ENCODE peak calls at places on chromosome 5, in ten cellular contexts. S, G, Z, O, C, K, V, J, A and P are unnamed samples.

GRCh38 chr5:131405674-131406073 is 141.8 kb downstream of the CDC42SE2 start:
- DNase-seq in K (no peak), G (no peak), C (no peak), Z (no peak), S (no peak), A (no peak), V (no peak), O (no peak), J (no peak), P (no peak)

GRCh38 chr5:56833325-56833724 is 18.0 kb downstream of the MAP3K1 start:
- DNase-seq in J (no peak), O (no peak), G (no peak), A (no peak), V (no peak), C (no peak), S (no peak), Z (no peak), K (no peak), P (no peak)

GRCh38 chr5:33981408-33982171 is 2.9 kb downstream of the SLC45A2 start:
- DNase-seq in V (peak; percentile 20), K (peak; percentile 24), S (no peak), O (no peak), G (no peak), J (no peak), A (no peak), C (peak; percentile 25), Z (no peak), P (no peak)

GRCh38 chr5:143314664-143315063 is 88.8 kb downstream of the NR3C1 start:
- DNase-seq in A (no peak), J (no peak), C (peak; percentile 71), G (no peak), S (no peak), V (peak; percentile 63), Z (no peak), O (no peak), K (peak; percentile 95), P (no peak)

GRCh38 chr5:134000116-134000515 is 4.7 kb downstream of the VDAC1 start:
- DNase-seq in O (no peak), Z (peak; percentile 40), S (no peak), K (no peak), V (no peak), J (no peak), A (no peak), C (no peak), G (no peak), P (no peak)

GRCh38 chr5:1246711-1247431 is 21.7 kb downstream of the SLC6A18 start:
- DNase-seq in O (no peak), C (peak; percentile 59), J (no peak), K (no peak), V (no peak), A (no peak), G (no peak), S (peak; percentile 77), Z (peak; percentile 23), P (no peak)

GRCh38 chr5:125199968-125200841 is 453.8 kb upstream of the ZNF608 start:
- DNase-seq in G (no peak), Z (no peak), K (peak; percentile 18), S (no peak), A (no peak), C (no peak), V (peak; percentile 15), J (no peak), O (no peak), P (no peak)

GRCh38 chr5:139711852-139712171 is 63.7 kb downstream of the CXXC5 start:
- DNase-seq in C (no peak), S (no peak), A (no peak), G (no peak), K (no peak), V (no peak), J (no peak), Z (no peak), O (no peak), P (peak; percentile 80)

GRCh38 chr5:138661342-138661975 is 86.3 kb upstream of the HSPA9 start:
- DNase-seq in V (no peak), O (no peak), K (no peak), G (no peak), J (no peak), A (peak; percentile 28), C (no peak), Z (no peak), S (no peak), P (no peak)

GRCh38 chr5:145825751-145826180 is 9.4 kb downstream of the PRELID2 start:
- DNase-seq in G (peak; percentile 53), V (peak; percentile 78), J (no peak), Z (no peak), A (no peak), S (peak; percentile 25), O (no peak), K (peak; percentile 36), C (peak; percentile 66), P (no peak)

GRCh38 chr5:39691993-39692392 is 267.2 kb upstream of the DAB2 start:
- DNase-seq in S (no peak), V (no peak), A (no peak), K (no peak), Z (no peak), G (no peak), C (peak; percentile 70), J (no peak), O (no peak), P (no peak)
- H3K4me1 ChIP-seq in S (peaks cover 3% of the 10 kb centered on the region), V (no peaks in the 10 kb centered on the region), A (no peaks in the 10 kb centered on the region), K (no peaks in the 10 kb centered on the region), Z (no peaks in the 10 kb centered on the region), G (no peaks in the 10 kb centered on the region), C (peaks cover under 1% of the 10 kb centered on the region), J (no peaks in the 10 kb centered on the region), O (no peaks in the 10 kb centered on the region), P (no peaks in the 10 kb centered on the region)

GRCh38 chr5:149517461-149518122 is 33.6 kb downstream of the CSNK1A1 start:
- DNase-seq in K (no peak), C (no peak), V (peak; percentile 19), J (no peak), S (no peak), A (no peak), Z (no peak), O (no peak), G (no peak), P (no peak)

GRCh38 chr5:149519624-149520023 is 31.6 kb downstream of the CSNK1A1 start:
- DNase-seq in G (no peak), O (no peak), S (no peak), V (no peak), K (no peak), Z (no peak), A (no peak), C (no peak), J (no peak), P (no peak)

GRCh38 chr5:149526855-149527590 is 24.2 kb downstream of the CSNK1A1 start:
- DNase-seq in J (no peak), V (no peak), G (no peak), S (no peak), Z (no peak), O (no peak), A (no peak), C (no peak), K (no peak), P (no peak)

DNA sequence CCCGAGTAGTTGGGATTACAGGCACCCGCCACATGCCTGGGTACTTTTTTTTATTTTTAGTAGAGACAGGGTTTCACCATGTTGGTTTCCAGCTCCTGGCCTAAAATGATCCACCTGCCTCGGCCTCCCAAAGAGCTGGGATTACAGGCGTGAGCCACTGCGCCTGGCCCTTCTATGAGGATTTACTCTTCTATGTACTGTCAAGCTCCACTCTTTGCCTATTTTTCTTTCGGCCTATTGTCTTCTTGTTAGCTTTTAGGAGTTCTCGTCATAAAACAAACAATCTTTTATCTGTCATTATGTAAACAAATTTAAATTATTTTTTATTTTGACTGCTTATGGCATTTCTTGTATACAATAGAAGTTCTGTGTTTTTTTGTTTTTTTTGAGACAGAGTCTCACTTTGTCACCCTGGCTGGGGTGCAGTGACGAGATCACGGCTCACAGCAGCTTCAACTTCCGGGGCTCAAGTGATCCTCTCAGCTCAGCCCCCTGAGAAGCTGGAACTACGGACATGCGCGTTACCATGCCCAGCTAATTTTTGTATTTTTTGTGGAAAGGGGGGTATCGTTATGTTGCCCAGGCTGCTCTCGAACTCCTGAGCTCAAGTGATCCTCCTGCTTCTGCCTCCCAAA is 29.4 kb downstream of the CSNK1A1 start:
- DNase-seq in V (no peak), J (no peak), A (no peak), C (peak; percentile 87), S (no peak), K (no peak), Z (no peak), G (no peak), O (no peak), P (no peak)
- H3K36me3 ChIP-seq in V (peaks cover 5% of the 10 kb centered on the region), J (peaks cover 34% of the 10 kb centered on the region), A (no peaks in the 10 kb centered on the region), C (peaks cover 67% of the 10 kb centered on the region), S (no peaks in the 10 kb centered on the region), K (peaks cover 30% of the 10 kb centered on the region), Z (peaks cover 17% of the 10 kb centered on the region), G (peaks cover 5% of the 10 kb centered on the region), O (peaks cover 68% of the 10 kb centered on the region), P (peaks cover 47% of the 10 kb centered on the region)

DNA sequence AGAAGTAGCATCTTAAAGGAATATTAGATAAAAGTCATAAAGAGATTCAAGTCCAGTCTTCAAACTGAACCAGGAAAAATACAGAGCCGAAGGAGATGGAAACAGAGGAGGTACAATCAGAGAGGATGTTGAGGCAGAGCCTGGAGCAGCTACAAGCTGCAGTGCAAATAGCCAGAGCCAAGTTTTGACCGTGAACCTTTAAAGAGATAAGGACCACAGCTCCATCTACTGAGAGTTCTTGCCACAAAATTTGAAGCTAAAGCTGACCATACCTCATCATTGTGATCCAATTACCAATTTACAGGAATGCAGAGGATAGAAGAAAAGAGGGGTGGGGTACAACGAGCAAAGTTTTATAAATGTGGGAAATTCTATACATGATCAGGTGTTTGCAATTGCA is 10.4 kb upstream of the DEPDC1B start:
- DNase-seq in J (no peak), C (no peak), A (no peak), S (no peak), V (no peak), Z (no peak), G (no peak), O (no peak), K (no peak), P (no peak)
- TF ChIP-seq CTCF in J (no peak), C (no peak), A (no peak), S (no peak), V (no peak), Z (no peak), G (no peak), O (no peak), K (no peak), P (no peak)

GRCh38 chr5:14156611-14157493 is 13.7 kb downstream of the TRIO start:
- DNase-seq in S (no peak), G (no peak), J (no peak), A (no peak), O (no peak), C (peak; percentile 98), V (peak; percentile 99), K (peak; percentile 100), Z (no peak), P (no peak)

GRCh38 chr5:14155730-14156129 is 12.6 kb downstream of the TRIO start:
- DNase-seq in K (no peak), A (no peak), V (no peak), Z (no peak), O (no peak), C (no peak), J (no peak), S (no peak), G (no peak), P (no peak)

GRCh38 chr5:14155075-14155474 is 11.9 kb downstream of the TRIO start:
- DNase-seq in Z (no peak), V (no peak), C (no peak), S (no peak), G (no peak), K (no peak), O (no peak), J (no peak), A (no peak), P (no peak)

GRCh38 chr5:14153071-14153864 is 10.1 kb downstream of the TRIO start:
- DNase-seq in J (no peak), S (no peak), A (no peak), Z (no peak), V (no peak), G (no peak), K (no peak), C (no peak), O (no peak), P (no peak)

GRCh38 chr5:14153932-14154646 is 10.9 kb downstream of the TRIO start:
- DNase-seq in G (peak; percentile 94), Z (peak; percentile 71), A (peak; percentile 66), C (peak; percentile 79), V (peak; percentile 85), O (peak; percentile 73), S (peak; percentile 80), K (peak; percentile 87), J (peak; percentile 57), P (peak; percentile 77)
- H3K4me1 ChIP-seq in G (peaks cover 85% of the 10 kb centered on the region), Z (peaks cover 76% of the 10 kb centered on the region), A (peaks cover 17% of the 10 kb centered on the region), C (peaks cover 77% of the 10 kb centered on the region), V (peaks cover 50% of the 10 kb centered on the region), O (peaks cover 72% of the 10 kb centered on the region), S (peaks cover 33% of the 10 kb centered on the region), K (peaks cover 69% of the 10 kb centered on the region), J (peaks cover 57% of the 10 kb centered on the region), P (peaks cover 67% of the 10 kb centered on the region)